ENCODE peak calls at places on chromosomes 1 and 21, in seven cellular contexts. C, J, V, W, N, M and F are unnamed samples.

GRCh38 chr1:23528245-23528978 is 2.6 kb downstream of the E2F2 start:
- DNase-seq in M (peak), C (peak), J (peak), W (peak), V (peak), N (no peak), F (peak)

GRCh38 chr1:226643701-226644540 is 95.2 kb downstream of the ITPKB start:
- DNase-seq in C (peak), W (no peak), M (no peak), V (no peak), N (no peak), J (no peak), F (no peak)

GRCh38 chr1:212162635-212163034 is 122.6 kb upstream of the PPP2R5A start:
- DNase-seq in V (peak), C (no peak), N (no peak), M (peak), J (no peak), W (peak), F (peak)

GRCh38 chr1:22653741-22654140 is 705 bp downstream of the C1QB start:
- DNase-seq in J (no peak), M (no peak), W (no peak), V (no peak), N (no peak), C (no peak), F (no peak)

GRCh38 chr1:32885691-32886011 is 640 bp upstream of the HPCA start:
- DNase-seq in C (peak), N (peak), J (no peak), V (no peak), M (no peak), W (no peak), F (no peak)

GRCh38 chr1:171160181-171160580 is 24.9 kb upstream of the FMO2 start:
- DNase-seq in C (no peak), M (no peak), J (no peak), V (no peak), N (no peak), W (no peak), F (no peak)

GRCh38 chr1:23452011-23452411 is 27.5 kb upstream of the TCEA3 start:
- DNase-seq in J (no peak), C (peak), M (peak), V (no peak), N (no peak), W (peak), F (no peak)

GRCh38 chr1:66207484-66207883 is 326.5 kb upstream of the SGIP1 start:
- DNase-seq in J (no peak), M (peak), V (peak), C (no peak), W (peak), N (no peak), F (peak)

DNA sequence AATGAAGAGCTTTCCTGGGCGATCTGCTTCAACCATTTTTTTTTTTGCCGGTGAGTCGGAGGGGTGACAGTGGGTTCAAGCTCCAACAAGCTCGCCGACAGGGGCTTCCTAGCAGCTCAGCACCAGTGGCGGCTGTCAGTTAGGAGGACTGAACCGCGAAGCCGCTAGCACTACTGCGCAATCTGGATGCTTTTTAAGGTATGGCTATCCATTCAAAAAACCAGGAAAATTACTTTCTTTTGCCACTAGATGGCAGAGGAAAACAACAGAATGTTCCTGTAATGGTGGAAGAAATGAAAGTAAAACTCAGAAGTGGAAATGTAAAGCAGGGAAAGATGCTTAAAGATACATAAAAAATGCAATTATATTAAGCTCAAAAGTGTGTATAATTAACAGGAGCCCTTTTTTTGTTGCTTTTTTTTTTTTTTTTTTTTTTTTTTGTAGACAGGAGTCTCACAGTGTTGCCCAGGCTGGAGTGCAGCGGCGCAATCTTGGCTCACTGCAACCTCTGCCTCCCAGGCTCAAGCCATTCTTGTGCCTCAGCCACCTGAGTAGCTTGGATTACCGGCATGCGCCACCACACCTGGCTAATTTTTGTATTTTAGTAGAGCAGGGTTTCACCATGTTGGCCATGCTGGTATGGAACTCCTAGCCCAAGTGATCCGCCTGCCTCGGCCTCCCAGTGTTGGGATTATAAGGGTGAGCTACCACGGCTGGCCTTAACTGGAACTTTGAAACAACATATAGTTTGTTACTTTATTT is 8.5 kb downstream of the KYAT3 start:
- DNase-seq in W (peak), J (no peak), C (no peak), V (peak), N (peak), M (peak), F (peak)
- TF ChIP-seq CTCF in W (peak), J (peak), C (peak), V (peak), N (peak), M (peak), F (peak)

DNA sequence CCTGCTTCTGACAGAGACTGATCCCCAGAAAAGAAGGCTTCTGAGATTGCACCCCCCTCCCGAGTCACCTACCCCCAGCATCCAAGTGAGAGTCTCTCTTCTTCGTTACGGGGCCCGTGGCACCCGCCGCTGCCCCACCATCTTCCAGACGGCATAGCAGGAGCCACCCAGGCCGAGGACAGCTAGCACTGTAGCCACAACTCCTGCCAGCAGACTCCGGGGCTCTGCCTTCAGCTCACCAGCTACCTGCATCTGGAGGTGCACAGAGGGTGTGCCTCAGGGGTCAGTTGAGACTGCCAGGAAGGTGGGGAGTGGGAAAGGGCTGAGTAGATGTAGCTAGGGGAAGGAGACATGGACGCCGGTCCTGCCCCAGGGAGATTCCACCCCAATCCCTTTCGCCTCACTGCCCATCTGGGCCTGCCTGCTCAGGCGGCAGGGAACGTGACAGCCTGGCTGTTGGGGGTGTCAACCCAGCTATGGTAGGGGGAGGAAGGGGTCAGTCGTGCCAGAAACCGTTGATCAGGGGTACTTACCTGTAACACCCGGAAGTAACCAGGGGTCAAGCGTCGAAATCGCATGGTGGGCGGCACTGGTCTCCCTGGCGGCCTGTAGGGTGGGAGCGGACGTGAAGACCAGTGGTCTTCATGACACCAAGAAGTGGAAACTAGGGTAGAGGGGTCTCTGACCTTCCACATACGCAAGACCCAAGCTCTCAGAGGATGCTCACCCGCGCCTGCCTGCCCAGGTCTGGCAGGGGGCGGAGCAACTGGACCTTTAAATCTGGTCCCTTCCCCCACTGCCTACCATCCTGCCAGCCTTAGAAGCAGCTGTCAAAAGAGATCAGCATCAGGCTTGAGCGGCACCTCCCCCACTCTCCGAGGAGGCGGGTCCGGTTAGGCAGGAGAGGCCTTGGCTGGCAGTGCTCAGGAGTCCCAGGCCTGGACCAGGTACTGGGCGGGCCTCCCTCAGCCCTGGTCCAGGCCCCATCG is at the start of gene ZNF593OS:
- DNase-seq in C (no peak), W (no peak), M (no peak), J (no peak), V (no peak), N (peak), F (no peak)
- H3K4me3 ChIP-seq in C (peak), W (peak), M (peak), J (peak), V (peak), N (peak), F (peak)

DNA sequence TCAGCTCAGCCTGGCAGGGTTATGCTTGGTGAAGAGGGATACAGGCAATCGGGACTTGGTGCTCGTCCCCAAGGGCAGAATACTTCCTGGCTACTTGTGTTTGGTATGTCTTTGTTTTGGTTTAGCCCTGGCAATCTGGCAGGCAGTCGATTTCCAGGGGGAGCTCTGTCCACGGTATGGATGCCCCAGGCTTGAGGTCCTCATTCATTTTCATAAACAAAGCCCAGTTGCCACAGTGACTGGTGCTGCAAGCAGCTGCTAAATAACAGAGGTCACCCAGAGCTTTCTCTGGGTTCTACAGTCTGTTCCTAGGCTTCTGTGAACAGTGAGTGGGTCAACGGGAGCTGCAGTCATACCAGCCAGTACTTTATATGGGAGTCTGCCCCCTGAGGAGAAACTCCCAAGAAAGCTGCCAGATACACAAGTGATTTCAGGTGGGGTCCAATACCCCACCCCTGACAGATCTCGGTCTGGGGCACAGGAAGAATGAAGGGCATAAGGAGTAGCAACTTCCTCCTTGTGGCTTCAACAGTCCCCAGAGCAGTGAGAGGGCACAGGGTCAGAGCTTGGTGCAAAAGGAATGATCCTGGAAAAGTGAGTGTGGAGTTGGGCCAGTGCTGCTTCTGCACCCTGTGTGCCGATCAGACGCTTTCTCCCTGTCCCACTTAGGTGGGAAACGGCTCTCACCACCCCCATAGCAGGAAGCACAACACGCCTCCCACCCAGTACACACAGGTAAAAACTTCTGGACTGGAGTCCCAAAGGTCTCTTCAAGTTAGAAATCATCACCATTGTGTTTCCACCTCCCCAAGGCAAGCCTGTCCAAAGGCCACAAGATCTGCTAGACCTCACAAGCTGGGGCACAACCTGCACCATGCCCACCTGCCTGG is 55.5 kb downstream of the TGFBR3 start:
- DNase-seq in C (peak), M (peak), V (peak), N (no peak), W (peak), J (no peak), F (peak)
- TF ChIP-seq CTCF in C (peak), M (peak), V (peak), N (no peak), W (peak), J (peak), F (peak)

DNA sequence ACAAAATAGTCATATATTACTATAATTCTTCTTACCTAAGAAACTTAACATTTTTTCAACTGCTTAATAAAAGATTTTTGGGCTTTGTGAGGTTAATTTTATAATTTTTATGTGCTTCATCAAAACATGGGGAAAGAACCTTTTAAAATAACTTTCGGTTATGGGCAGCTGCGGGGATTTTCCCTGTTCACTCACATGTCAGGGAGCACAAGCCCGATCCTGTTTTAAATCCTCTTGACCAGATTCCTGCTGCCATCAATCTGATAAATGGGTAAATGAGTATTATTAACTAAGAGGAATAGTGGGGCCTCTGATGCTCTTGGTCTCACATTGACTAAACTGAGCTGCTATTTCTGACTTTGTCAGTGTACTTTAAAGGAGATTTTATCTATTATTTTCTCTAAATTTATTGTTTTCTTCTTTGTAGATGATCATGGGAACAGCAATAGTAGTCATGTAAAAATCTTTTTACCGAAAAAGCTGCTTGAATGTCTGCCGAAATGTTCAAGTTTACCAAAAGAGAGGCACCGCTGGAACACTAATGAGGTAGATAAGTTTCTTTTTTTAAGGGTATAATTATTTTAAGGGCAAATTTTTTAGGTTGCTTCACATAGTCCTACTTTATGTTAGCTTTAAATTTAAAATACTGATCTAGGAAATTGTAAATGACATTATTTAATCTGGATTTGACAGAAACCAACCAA is 39.6 kb downstream of the CAMTA1 start:
- DNase-seq in C (no peak), M (no peak), W (no peak), N (no peak), J (no peak), V (peak), F (no peak)
- H3K4me3 ChIP-seq in C (no peak), M (no peak), W (no peak), N (no peak), J (no peak), V (no peak), F (no peak)

GRCh38 chr1:68495968-68496679 is 758 bp downstream of the DEPDC1 start:
- DNase-seq in N (peak), J (no peak), W (peak), V (no peak), C (no peak), M (no peak), F (no peak)
- TF ChIP-seq CTCF in N (no peak), J (no peak), W (no peak), V (no peak), C (no peak), M (no peak), F (no peak)

GRCh38 chr21:39180429-39181019 is 2.7 kb downstream of the PSMG1 start:
- DNase-seq in V (no peak), W (peak), N (no peak), J (no peak), C (no peak), M (peak), F (no peak)

GRCh38 chr21:39182484-39183271 is 573 bp downstream of the PSMG1 start:
- DNase-seq in V (no peak), C (no peak), J (no peak), W (peak), M (peak), N (no peak), F (peak)

GRCh38 chr21:39182016-39182415 is 1.2 kb downstream of the PSMG1 start:
- DNase-seq in M (no peak), W (no peak), C (no peak), J (no peak), N (no peak), V (no peak), F (no peak)

GRCh38 chr21:39183272-39184049 is at the start of gene PSMG1:
- DNase-seq in V (peak), W (peak), M (peak), J (peak), N (peak), C (peak), F (peak)

GRCh38 chr21:39181205-39181818 is 1.9 kb downstream of the PSMG1 start:
- DNase-seq in J (no peak), C (no peak), V (no peak), M (peak), N (no peak), W (no peak), F (no peak)
- H3K4me3 ChIP-seq in J (no peak), C (no peak), V (no peak), M (peak), N (peak), W (peak), F (no peak)

GRCh38 chr1:1287288-1288110 is 7.3 kb downstream of the SCNN1D start:
- DNase-seq in M (no peak), N (no peak), C (peak), V (no peak), W (no peak), J (no peak), F (no peak)
- TF ChIP-seq CTCF in M (no peak), N (no peak), C (no peak), V (no peak), W (no peak), J (no peak), F (no peak)

GRCh38 chr1:116762281-116762680 is 8.1 kb downstream of the CD2 start:
- DNase-seq in M (no peak), N (no peak), C (no peak), J (no peak), W (no peak), V (no peak), F (no peak)

GRCh38 chr1:116760996-116761665 is 6.9 kb downstream of the CD2 start:
- DNase-seq in V (no peak), J (no peak), W (no peak), M (no peak), C (no peak), N (no peak), F (no peak)

GRCh38 chr1:116762781-116763115 is 8.5 kb downstream of the CD2 start:
- DNase-seq in W (no peak), V (no peak), J (no peak), N (no peak), C (no peak), M (no peak), F (no peak)

GRCh38 chr1:116760487-116760886 is 6.3 kb downstream of the CD2 start:
- DNase-seq in W (no peak), C (no peak), V (no peak), N (no peak), J (no peak), M (no peak), F (no peak)

DNA sequence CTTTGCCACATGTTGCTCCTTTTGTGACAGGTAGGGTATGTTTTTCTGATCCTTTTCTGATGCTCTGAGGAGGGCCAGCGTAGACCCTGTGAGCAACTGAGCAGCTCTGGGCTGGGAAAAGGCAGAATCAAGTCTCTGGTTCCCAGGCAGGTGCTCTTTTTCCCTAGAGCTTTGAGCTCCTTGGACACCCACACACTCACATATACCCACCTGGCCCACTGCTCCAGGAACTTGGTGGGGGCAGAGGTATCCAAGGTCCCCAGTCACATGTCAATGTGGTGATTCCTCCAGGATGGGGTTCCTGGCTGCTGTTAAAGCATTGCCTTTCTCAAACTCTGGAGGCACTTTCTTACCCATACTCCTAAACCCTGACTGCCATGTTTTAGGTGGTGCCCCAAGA is 5.4 kb downstream of the CD2 start:
- DNase-seq in M (no peak), W (no peak), V (no peak), J (no peak), N (no peak), C (no peak), F (no peak)
- H3K4me3 ChIP-seq in M (no peak), W (no peak), V (no peak), J (no peak), N (no peak), C (no peak), F (no peak)

DNA sequence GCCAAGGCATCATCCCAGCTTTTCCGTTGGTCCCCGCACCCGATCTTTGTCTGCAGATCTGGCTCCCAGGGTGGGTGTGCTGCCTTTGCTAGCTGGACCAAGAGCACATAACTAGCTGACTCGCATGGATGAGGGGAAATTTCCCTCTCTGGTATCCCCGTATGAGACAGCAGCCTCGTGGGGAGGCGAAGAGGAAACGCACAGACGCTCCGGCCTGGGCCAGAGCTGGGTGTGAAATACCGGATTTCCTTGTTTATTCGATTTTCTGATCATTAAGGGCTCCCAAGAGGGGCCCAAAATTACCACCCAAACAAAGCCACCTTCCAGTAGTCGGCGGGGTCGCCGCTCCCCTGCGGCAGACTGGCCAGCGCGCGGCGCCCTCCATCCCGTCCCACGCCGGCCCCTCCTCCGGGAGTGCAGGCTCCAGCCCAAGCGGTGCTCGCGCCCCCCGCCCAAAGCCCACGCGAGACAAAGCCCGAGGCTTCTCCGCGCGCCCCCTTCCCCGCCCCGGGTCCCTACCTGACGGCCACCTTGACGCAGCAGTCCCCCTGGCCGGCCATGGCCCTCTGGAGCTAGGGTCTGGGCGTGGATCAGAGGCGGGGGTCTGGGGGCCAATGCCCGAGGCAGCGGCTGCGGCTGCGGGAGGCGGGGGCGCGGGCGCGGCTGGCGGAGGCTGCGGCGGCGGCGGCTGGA is 544 bp downstream of the KIF21B start:
- DNase-seq in M (no peak), J (no peak), W (no peak), N (peak), C (peak), V (no peak), F (no peak)
- TF ChIP-seq CTCF in M (no peak), J (peak), W (no peak), N (peak), C (no peak), V (no peak), F (peak)